ENCODE peak calls at places on chromosome 17, in six cellular contexts. L is A549, T is HepG2, Z is H1, I is endothelial cell of umbilical vein, F is K562. S is an unnamed sample.

GRCh38 chr17:69655902-69656301 is 241.4 kb downstream of the MAP2K6 start:
- DNase-seq in L (no peak), T (no peak), Z (no peak), I (no peak), F (no peak), S (no peak)

GRCh38 chr17:12180644-12181261 is 160.1 kb downstream of the MAP2K4 start:
- DNase-seq in L (peak), T (peak), Z (no peak), I (peak), F (peak), S (peak)

GRCh38 chr17:80008383-80008840 is 27.3 kb downstream of the TBC1D16 start:
- DNase-seq in L (peak), T (peak), Z (peak), I (peak), F (peak), S (peak)

GRCh38 chr17:61488878-61489718 is 36.9 kb downstream of the TBX4 start:
- DNase-seq in L (peak), T (peak), Z (no peak), I (no peak), F (no peak), S (no peak)

GRCh38 chr17:79438936-79439335 is 171.9 kb downstream of the RBFOX3 start:
- DNase-seq in L (no peak), T (no peak), Z (no peak), I (no peak), F (no peak), S (no peak)

GRCh38 chr17:58417300-58418092 is at the start of gene RNF43:
- DNase-seq in L (peak), T (peak), Z (peak), I (peak), F (peak), S (peak)

GRCh38 chr17:78184311-78184710 is 2.5 kb downstream of the TK1 start:
- DNase-seq in L (no peak), T (no peak), Z (no peak), I (no peak), F (no peak), S (no peak)

GRCh38 chr17:67374329-67375053 is 2.6 kb upstream of the PITPNC1 start:
- DNase-seq in L (peak), T (peak), Z (no peak), I (peak), F (peak), S (peak)

GRCh38 chr17:61306003-61306402 is 93.6 kb upstream of the TBX2 start:
- DNase-seq in L (no peak), T (no peak), Z (no peak), I (no peak), F (no peak), S (no peak)

DNA sequence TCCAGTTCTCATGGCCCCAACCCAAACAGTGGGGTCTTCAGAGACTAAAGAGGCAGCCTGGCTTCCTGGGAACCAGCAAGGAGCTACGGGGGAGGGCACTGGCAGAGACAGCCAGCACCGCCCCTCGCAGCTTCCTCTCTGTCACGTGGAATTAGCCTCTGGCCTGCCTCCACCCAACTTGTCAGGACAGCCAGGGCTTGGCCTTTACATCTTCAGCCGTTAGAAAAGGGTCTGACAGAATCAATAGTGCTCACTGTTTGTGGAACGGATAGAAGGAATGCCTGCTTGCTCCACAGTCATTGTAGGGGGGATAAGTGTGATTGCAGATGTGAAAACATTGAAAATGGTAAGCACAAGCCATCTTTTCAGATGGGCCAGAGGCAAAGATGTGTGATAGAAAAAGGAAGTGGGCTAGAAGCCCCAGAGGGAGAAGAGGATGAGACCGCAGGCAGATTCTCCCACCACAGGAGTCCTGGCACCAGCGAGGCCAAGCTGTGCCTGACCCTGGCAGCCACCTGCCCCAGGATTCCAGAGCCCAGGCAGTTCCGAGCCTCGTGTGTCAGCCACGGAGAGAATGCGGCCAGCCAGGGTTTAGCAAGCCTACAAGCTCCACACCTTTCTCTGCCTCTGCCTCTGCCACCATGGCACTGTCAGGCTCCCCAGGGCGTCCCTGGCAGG is 18.6 kb downstream of the GRIN2C start:
- DNase-seq in L (no peak), T (peak), Z (no peak), I (no peak), F (peak), S (no peak)
- TF ChIP-seq JUN in L (no peak), T (no peak), Z (no peak), I (no peak), F (no peak), S (no peak)

DNA sequence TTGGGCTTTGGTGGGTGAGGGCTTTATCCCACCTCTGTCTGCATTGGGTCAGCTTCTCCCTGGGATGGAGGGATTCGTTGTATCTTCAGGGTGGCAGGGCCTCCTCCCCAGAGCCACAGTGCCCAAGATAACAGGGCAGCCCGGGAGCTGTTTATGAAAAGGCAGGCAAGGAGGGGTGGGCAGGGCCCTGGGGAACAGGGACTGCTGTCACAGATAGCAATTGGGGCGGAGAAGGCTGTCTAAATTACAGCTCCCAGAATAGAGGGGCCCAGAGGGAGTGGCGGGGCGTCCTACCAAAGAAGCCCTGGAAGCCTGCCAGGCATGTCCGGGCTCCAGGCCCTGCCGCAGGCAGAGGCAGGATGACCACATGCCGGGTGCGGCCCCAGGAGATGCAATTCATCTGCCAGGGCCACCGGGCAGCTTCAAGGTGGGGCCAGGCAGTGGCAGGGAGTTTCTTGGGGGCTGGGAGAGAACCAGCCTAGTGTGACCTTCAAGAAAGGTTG is 18.8 kb upstream of the PHOSPHO1 start:
- DNase-seq in L (no peak), T (no peak), Z (no peak), I (no peak), F (peak), S (no peak)
- TF ChIP-seq JUN in L (no peak), T (no peak), Z (no peak), I (no peak), F (no peak), S (no peak)

GRCh38 chr17:81405382-81406005 is 10.2 kb downstream of the BAHCC1 start:
- DNase-seq in L (no peak), T (no peak), Z (no peak), I (peak), F (no peak), S (no peak)
- TF ChIP-seq JUN in L (no peak), T (no peak), Z (no peak), I (no peak), F (no peak), S (no peak)

GRCh38 chr17:3998436-3998835 is 34.2 kb upstream of the ATP2A3 start:
- DNase-seq in L (no peak), T (no peak), Z (no peak), I (no peak), F (no peak), S (no peak)

GRCh38 chr17:4003501-4004421 is 39.5 kb upstream of the ATP2A3 start:
- DNase-seq in L (no peak), T (peak), Z (no peak), I (no peak), F (no peak), S (peak)

GRCh38 chr17:4004517-4005295 is 40.5 kb upstream of the ATP2A3 start:
- DNase-seq in L (peak), T (peak), Z (no peak), I (peak), F (peak), S (peak)

GRCh38 chr17:4003131-4003500 is 38.9 kb upstream of the ATP2A3 start:
- DNase-seq in L (no peak), T (no peak), Z (no peak), I (no peak), F (no peak), S (no peak)

GRCh38 chr17:4001048-4001590 is 36.9 kb upstream of the ATP2A3 start:
- DNase-seq in L (no peak), T (no peak), Z (no peak), I (no peak), F (no peak), S (no peak)
- TF ChIP-seq JUN in L (no peak), T (no peak), Z (no peak), I (no peak), F (no peak), S (no peak)

GRCh38 chr17:32746698-32747097 is 130.2 kb downstream of the MYO1D start:
- DNase-seq in L (no peak), T (no peak), Z (no peak), I (no peak), F (no peak), S (no peak)
- TF ChIP-seq JUN in L (no peak), T (no peak), Z (no peak), I (no peak), F (no peak), S (no peak)

DNA sequence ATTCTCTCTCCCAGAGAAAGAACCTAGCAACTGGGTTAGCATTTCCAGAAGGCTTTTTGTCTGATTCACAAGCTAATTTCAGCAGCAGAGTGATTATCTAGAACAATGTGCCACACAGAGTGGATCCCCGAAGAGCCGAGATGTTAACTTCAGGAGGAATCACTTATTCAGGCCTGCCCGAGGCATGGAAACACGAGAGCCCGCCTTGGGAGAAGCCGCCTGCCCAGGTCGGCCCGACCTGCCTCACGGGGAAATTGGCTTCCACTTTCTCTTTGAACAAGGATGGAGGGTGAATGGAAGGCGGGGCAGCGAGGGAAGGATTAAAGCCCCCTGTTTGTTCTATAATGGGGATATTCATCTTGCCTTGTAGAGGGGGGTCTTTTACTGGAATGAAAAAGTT is 32.8 kb downstream of the NTN1 start:
- DNase-seq in L (no peak), T (no peak), Z (no peak), I (no peak), F (no peak), S (peak)
- TF ChIP-seq JUN in L (no peak), T (no peak), Z (no peak), I (no peak), F (no peak), S (no peak)

DNA sequence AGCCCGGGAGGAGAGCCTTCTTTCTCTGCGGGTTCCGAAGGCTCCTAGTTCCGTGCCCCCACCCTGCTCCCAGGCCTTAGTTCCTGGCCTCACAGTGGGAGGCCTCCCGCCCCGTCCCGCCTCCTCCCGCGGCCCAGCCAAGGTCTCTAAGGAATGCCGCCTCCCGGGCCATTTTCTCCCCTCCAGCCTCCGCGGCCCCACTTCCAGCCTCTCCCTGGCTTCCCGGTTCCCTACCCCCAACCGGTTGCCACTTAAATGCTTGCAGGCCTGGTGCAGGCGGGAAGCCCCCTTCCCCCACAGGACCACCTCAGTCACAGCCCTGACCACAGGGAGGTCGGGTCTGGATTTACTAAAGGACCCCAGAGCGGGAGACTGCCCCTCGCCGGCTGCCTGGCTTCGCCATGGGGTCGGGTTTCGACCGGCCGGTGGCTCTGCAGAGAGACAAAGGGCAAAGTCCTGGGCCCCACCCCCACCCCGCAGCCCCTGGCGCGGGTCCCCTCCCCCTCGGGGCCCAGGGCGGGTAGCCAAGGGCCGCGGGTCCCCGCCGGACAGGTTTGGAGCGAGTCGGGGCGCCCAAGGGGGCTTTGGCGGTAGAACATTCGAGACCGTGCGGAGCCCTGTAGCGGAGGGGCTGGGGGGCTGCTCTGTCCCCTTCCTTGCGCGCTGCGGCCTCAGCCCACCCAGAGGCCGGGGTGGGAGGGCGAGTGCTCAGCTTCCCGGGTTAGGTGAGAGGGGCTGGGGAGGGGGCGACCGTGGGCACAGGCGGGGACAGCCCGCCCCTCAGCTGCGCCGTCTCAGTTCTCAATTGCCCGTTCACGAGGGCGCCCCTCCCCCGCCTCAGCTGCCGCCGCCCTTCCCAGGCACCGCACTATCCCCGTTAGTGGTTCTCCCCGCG is 16.4 kb downstream of the IGF2BP1 start:
- DNase-seq in L (peak), T (no peak), Z (peak), I (no peak), F (no peak), S (peak)
- TF ChIP-seq JUN in L (no peak), T (no peak), Z (no peak), I (no peak), F (no peak), S (no peak)

GRCh38 chr17:17497845-17498520 is 1.8 kb upstream of the RASD1 start:
- DNase-seq in L (no peak), T (no peak), Z (no peak), I (no peak), F (no peak), S (no peak)
- TF ChIP-seq JUN in L (no peak), T (no peak), Z (no peak), I (no peak), F (no peak), S (no peak)